ENCODE peak calls at places on chromosomes 6 and 20, in six cellular contexts. Z is T-helper 17 cell, M is RKO, C is sciatic nerve, N is COR-L47, H is cardiac muscle cell. L is an unnamed sample.

GRCh38 chr20:36845288-36845969 is 30.5 kb upstream of the TLDC2 start:
- DNase-seq in Z (no peak), M (no peak), C (no peak), N (peak), H (no peak), L (no peak)

GRCh38 chr6:166361080-166361429 is 18.7 kb upstream of the SFT2D1 start:
- DNase-seq in Z (no peak), M (no peak), C (no peak), N (no peak), H (no peak), L (no peak)

GRCh38 chr6:87436435-87436834 is 28.7 kb downstream of the CFAP206 start:
- DNase-seq in Z (peak), M (peak), C (no peak), N (no peak), H (peak), L (no peak)

GRCh38 chr6:127190552-127190951 is 72.1 kb downstream of the RSPO3 start:
- DNase-seq in Z (no peak), M (peak), C (no peak), N (peak), H (peak), L (peak)

GRCh38 chr6:1424306-1424927 is 35.0 kb downstream of the FOXF2 start:
- DNase-seq in Z (no peak), M (peak), C (no peak), N (peak), H (peak), L (peak)

GRCh38 chr20:46638367-46639274 is 12.6 kb downstream of the SLC13A3 start:
- DNase-seq in Z (no peak), M (no peak), C (peak), N (no peak), H (no peak), L (no peak)

GRCh38 chr6:32224696-32225095 is 829 bp upstream of the NOTCH4 start:
- DNase-seq in Z (no peak), M (no peak), C (no peak), N (no peak), H (no peak), L (no peak)

GRCh38 chr6:134146268-134147032 is 94.0 kb upstream of the SLC2A12 start:
- DNase-seq in Z (no peak), M (no peak), C (no peak), N (no peak), H (no peak), L (no peak)

GRCh38 chr6:110013396-110013795 is 35.3 kb downstream of the GPR6 start:
- DNase-seq in Z (no peak), M (no peak), C (no peak), N (no peak), H (no peak), L (no peak)

GRCh38 chr20:57792386-57793095 is 82.7 kb upstream of the PMEPA1 start:
- DNase-seq in Z (no peak), M (no peak), C (no peak), N (no peak), H (no peak), L (no peak)

GRCh38 chr6:41000248-41000647 is 38.8 kb downstream of the UNC5CL start:
- DNase-seq in Z (no peak), M (no peak), C (no peak), N (no peak), H (no peak), L (no peak)

GRCh38 chr6:97586344-97586743 is 303.3 kb upstream of the MMS22L start:
- DNase-seq in Z (no peak), M (peak), C (no peak), N (peak), H (peak), L (no peak)

GRCh38 chr6:140597181-140597580 is 1222.7 kb upstream of the CITED2 start:
- DNase-seq in Z (no peak), M (no peak), C (no peak), N (no peak), H (no peak), L (no peak)

GRCh38 chr6:107443066-107443903 is 16.1 kb downstream of the PDSS2 start:
- DNase-seq in Z (no peak), M (no peak), C (no peak), N (no peak), H (no peak), L (no peak)

L was measured in NCI-H1105 treated with DMSO at 0.1 percent for 48 hours.